ENCODE peak calls at places on chromosome X, in ten cellular contexts. B is body of pancreas, H is GM23338, Z is H9, J is brain microvascular endothelial cell, U is astrocyte, W is left ventricle myocardium inferior, T is H1, L is breast epithelium, C is cardiac muscle cell. X is an unnamed sample. For H3K27me3, the result is how much of the 10 kb centered on the place peaks cover.

GRCh38 chrX:138298268-138298667 is 413.2 kb downstream of the FGF13 start:
- DNase-seq in C (no peak), H (no peak), U (no peak), Z (no peak), T (no peak), B (no peak), J (no peak), W (no peak), L (no peak), X (peak)

GRCh38 chrX:13506574-13506973 is 62.8 kb upstream of the EGFL6 start:
- DNase-seq in J (peak), B (peak), U (peak), L (no peak), T (peak), W (peak), Z (no peak), C (peak), H (peak), X (peak)

GRCh38 chrX:50470103-50471031 is at the start of gene DGKK:
- DNase-seq in U (no peak), B (no peak), Z (peak), W (no peak), T (peak), L (no peak), H (peak), J (no peak), C (peak), X (no peak)

GRCh38 chrX:70176938-70177533 is at the start of gene DGAT2L6:
- DNase-seq in C (no peak), J (no peak), H (no peak), W (no peak), Z (no peak), L (no peak), B (no peak), U (no peak), T (no peak), X (no peak)

GRCh38 chrX:1390621-1391369 is 1.1 kb downstream of the SLC25A6 start:
- DNase-seq in T (no peak), U (no peak), C (no peak), W (no peak), B (no peak), H (no peak), L (peak), J (no peak), Z (no peak), X (no peak)

GRCh38 chrX:17656556-17656955 is 80.7 kb upstream of the SCML1 start:
- DNase-seq in J (no peak), H (peak), B (no peak), C (no peak), Z (no peak), U (no peak), T (peak), L (no peak), W (no peak), X (no peak)

GRCh38 chrX:76893930-76894329 is 466.4 kb downstream of the MAGEE1 start:
- DNase-seq in L (no peak), T (no peak), C (no peak), H (no peak), J (no peak), B (no peak), W (no peak), Z (no peak), U (no peak), X (no peak)

GRCh38 chrX:49829016-49829415 is at the start of gene PAGE4:
- DNase-seq in H (peak), B (no peak), W (no peak), Z (peak), J (no peak), T (no peak), C (no peak), U (no peak), L (no peak), X (no peak)

GRCh38 chrX:153692611-153693156 is 5.0 kb downstream of the SLC6A8 start:
- DNase-seq in L (no peak), U (no peak), B (no peak), W (no peak), T (no peak), C (no peak), H (no peak), J (no peak), Z (no peak), X (no peak)

GRCh38 chrX:108235990-108236389 is 144.4 kb downstream of the ATG4A start:
- DNase-seq in B (no peak), H (no peak), W (no peak), Z (no peak), T (no peak), U (no peak), C (no peak), J (no peak), L (no peak), X (no peak)

GRCh38 chrX:23344208-23344903 is 9.7 kb downstream of the PTCHD1 start:
- DNase-seq in Z (peak), U (no peak), W (no peak), B (no peak), J (no peak), C (no peak), L (no peak), H (peak), T (no peak), X (peak)

GRCh38 chrX:9482408-9482807 is 17.6 kb downstream of the TBL1X start:
- DNase-seq in J (no peak), W (no peak), H (no peak), U (no peak), C (no peak), L (no peak), B (no peak), T (no peak), Z (no peak), X (peak)

GRCh38 chrX:63922221-63922620 is 137.2 kb upstream of the ARHGEF9 start:
- DNase-seq in U (no peak), Z (no peak), T (no peak), J (peak), C (no peak), B (no peak), W (no peak), L (no peak), H (no peak), X (peak)

GRCh38 chrX:38959736-38960534 is 158.7 kb downstream of the MID1IP1 start:
- DNase-seq in J (no peak), L (no peak), W (no peak), T (no peak), U (no peak), H (peak), B (no peak), C (peak), Z (no peak), X (no peak)

GRCh38 chrX:110403436-110403835 is 44.8 kb downstream of the RTL9 start:
- DNase-seq in U (peak), T (no peak), W (no peak), L (no peak), H (no peak), Z (no peak), C (no peak), B (no peak), J (no peak), X (no peak)

GRCh38 chrX:87578978-87579377 is 61.4 kb downstream of the KLHL4 start:
- DNase-seq in B (no peak), Z (no peak), W (no peak), L (no peak), H (peak), T (no peak), C (no peak), U (no peak), J (no peak), X (no peak)

GRCh38 chrX:10326578-10326977 is 169.8 kb downstream of the CLCN4 start:
- DNase-seq in L (no peak), C (no peak), U (no peak), J (peak), H (no peak), B (no peak), W (no peak), T (no peak), Z (no peak), X (no peak)

GRCh38 chrX:42952621-42953020 is 174.7 kb upstream of the PPP1R2C start:
- DNase-seq in Z (no peak), J (no peak), H (no peak), W (no peak), C (no peak), T (no peak), L (no peak), U (no peak), B (no peak), X (peak)

GRCh38 chrX:12901486-12901885 is 4.9 kb upstream of the TLR8 start:
- DNase-seq in H (peak), B (peak), T (peak), L (peak), U (no peak), C (peak), Z (peak), J (peak), W (peak), X (peak)

GRCh38 chrX:103792916-103793540 is 16.4 kb downstream of the PLP1 start:
- DNase-seq in J (peak), T (no peak), L (no peak), Z (no peak), U (peak), W (no peak), H (no peak), C (no peak), B (no peak), X (peak)

GRCh38 chrX:13891367-13892146 is 74.7 kb upstream of the GPM6B start:
- DNase-seq in T (no peak), U (no peak), Z (no peak), L (no peak), J (no peak), W (no peak), H (no peak), B (no peak), C (no peak), X (no peak)

GRCh38 chrX:14050704-14051103 is 21.0 kb upstream of the GEMIN8 start:
- DNase-seq in Z (no peak), B (no peak), C (no peak), T (no peak), W (no peak), H (no peak), L (no peak), U (no peak), J (no peak), X (no peak)

GRCh38 chrX:82224961-82225360 is 1023.1 kb downstream of the SH3BGRL start:
- DNase-seq in J (no peak), U (no peak), B (no peak), Z (no peak), H (no peak), T (no peak), W (no peak), L (no peak), C (no peak), X (no peak)

GRCh38 chrX:43882294-43882681 is at the start of gene MAOB:
- DNase-seq in H (peak), Z (peak), J (no peak), W (peak), L (no peak), T (peak), B (peak), C (peak), U (no peak), X (no peak)

GRCh38 chrX:47482512-47483309 is at the start of gene ZNF41:
- DNase-seq in W (peak), H (peak), T (peak), Z (peak), C (peak), B (peak), J (peak), L (peak), U (peak), X (peak)

GRCh38 chrX:16897445-16897844 is 27.3 kb upstream of the RBBP7 start:
- DNase-seq in J (no peak), L (no peak), B (no peak), C (no peak), T (no peak), W (no peak), Z (peak), H (no peak), U (no peak), X (no peak)

GRCh38 chrX:46687619-46688018 is 71.3 kb downstream of the SLC9A7 start:
- DNase-seq in U (no peak), H (no peak), B (no peak), C (no peak), W (no peak), T (no peak), Z (no peak), J (no peak), L (no peak), X (peak)

GRCh38 chrX:136473663-136474062 is 14.1 kb upstream of the BRS3 start:
- DNase-seq in T (no peak), L (no peak), W (no peak), C (no peak), H (no peak), J (no peak), U (no peak), Z (no peak), B (no peak), X (no peak)

DNA sequence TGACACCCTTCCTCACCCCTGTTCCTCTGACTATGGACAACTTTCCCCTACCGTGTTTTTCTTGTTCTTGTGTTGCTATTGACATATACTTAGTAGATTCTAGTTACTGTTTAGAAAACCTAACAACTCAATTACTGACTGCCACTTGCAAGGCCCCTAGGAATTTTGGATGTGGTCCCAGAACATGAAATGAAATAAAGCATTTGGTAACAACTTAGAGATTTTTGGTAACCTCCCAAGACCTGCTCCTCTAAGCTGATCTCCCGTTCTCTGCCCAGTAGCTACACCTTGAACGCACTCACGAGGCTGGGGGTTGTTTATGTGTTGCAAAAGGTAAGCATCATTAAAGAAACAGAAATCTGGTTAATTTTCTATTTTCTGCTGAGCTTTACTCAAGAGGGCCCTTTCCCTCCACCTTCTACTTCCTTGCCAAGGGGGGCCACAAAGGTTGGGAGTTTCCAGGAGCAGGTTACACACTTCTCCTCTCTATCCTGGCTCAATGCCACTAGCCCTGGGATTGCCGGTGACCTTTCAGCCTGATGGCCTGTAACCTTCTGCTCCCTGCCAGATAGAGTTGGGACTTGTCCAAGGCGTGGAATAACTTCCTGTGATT is 20.5 kb downstream of the GAB3 start:
- DNase-seq in L (no peak), T (no peak), Z (no peak), B (peak), U (peak), C (no peak), J (peak), W (peak), H (no peak), X (no peak)
- TF ChIP-seq CTCF in L (no peak), T (no peak), Z (no peak), B (no peak), U (no peak), C (no peak), J (no peak), W (no peak), H (no peak), X (no peak)

GRCh38 chrX:40433160-40433559 is 147.6 kb upstream of the ATP6AP2 start:
- DNase-seq in C (no peak), T (no peak), J (no peak), B (no peak), Z (no peak), W (no peak), U (no peak), L (no peak), H (no peak), X (no peak)
- H3K27me3 ChIP-seq in C (under half), T (under half), J (under half), B (under half), Z (under half), W (under half), U (under half), L (under half), H (under half), X (under half)

GRCh38 chrX:114338870-114339269 is 245.0 kb upstream of the HTR2C start:
- DNase-seq in Z (no peak), W (no peak), L (no peak), C (no peak), B (no peak), T (no peak), H (no peak), J (no peak), U (no peak), X (no peak)

DNA sequence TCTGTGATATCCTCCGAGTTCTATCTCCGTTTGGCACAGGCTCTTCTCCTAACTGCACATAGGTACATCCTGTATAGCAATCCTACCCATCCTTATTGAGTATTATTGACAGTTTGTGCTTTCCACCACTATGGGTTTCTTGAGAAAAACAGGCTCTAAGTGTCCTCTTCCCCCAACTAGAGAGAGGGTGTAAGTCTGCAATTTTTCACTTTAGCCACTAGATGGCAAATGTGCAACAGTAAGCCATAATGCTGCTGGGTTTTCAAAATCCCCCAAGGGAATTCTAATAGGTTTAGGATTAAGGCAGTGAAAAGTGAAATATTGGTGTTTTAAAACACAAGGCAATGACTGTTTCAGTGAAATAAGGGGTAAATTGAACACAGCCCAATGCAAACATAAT is 239.1 kb upstream of the HTR2C start:
- DNase-seq in W (no peak), C (peak), B (no peak), H (peak), T (no peak), L (no peak), U (peak), Z (no peak), J (peak), X (peak)
- TF ChIP-seq CTCF in W (peak), C (peak), B (peak), H (peak), T (no peak), L (no peak), U (peak), Z (peak), J (peak), X (peak)

GRCh38 chrX:68889244-68889643 is 60.4 kb downstream of the EFNB1 start:
- DNase-seq in C (no peak), T (no peak), B (no peak), Z (no peak), L (no peak), W (no peak), U (no peak), H (no peak), J (no peak), X (no peak)

GRCh38 chrX:68894142-68894512 is 65.3 kb downstream of the EFNB1 start:
- DNase-seq in J (no peak), H (no peak), B (no peak), T (no peak), Z (no peak), L (no peak), W (no peak), C (no peak), U (no peak), X (no peak)

GRCh38 chrX:68892651-68893050 is 63.8 kb downstream of the EFNB1 start:
- DNase-seq in B (no peak), L (no peak), C (no peak), J (no peak), Z (no peak), W (no peak), H (no peak), U (no peak), T (no peak), X (no peak)

GRCh38 chrX:68894513-68895338 is 65.9 kb downstream of the EFNB1 start:
- DNase-seq in B (peak), T (no peak), U (peak), H (peak), C (peak), L (peak), J (peak), Z (peak), W (peak), X (peak)

DNA sequence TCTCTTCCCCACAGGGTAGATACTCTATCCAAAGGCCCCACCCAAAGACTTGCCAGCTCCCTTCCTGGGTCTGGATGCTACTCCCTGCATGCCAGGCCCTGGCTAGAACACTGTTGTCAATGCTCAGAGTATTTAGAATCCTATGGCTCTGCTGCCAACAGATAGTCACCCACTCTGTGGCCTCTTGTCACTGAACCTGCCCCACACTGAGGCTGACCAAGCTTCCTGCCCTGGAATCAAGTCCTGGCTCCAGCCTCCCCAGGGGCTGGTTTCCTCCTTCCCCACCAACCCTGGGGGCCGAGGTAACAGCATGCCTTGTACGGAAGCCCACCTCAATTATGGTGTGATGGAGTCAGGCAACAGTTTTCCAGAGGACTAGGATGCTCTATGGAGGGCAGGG is 63.3 kb downstream of the EFNB1 start:
- DNase-seq in Z (no peak), U (no peak), W (no peak), T (no peak), B (no peak), C (no peak), L (no peak), H (no peak), J (no peak), X (no peak)
- H3K27me3 ChIP-seq in Z (under half), U (under half), W (under half), T (under half), B (under half), C (under half), L (half or more), H (under half), J (under half), X (under half)

DNA sequence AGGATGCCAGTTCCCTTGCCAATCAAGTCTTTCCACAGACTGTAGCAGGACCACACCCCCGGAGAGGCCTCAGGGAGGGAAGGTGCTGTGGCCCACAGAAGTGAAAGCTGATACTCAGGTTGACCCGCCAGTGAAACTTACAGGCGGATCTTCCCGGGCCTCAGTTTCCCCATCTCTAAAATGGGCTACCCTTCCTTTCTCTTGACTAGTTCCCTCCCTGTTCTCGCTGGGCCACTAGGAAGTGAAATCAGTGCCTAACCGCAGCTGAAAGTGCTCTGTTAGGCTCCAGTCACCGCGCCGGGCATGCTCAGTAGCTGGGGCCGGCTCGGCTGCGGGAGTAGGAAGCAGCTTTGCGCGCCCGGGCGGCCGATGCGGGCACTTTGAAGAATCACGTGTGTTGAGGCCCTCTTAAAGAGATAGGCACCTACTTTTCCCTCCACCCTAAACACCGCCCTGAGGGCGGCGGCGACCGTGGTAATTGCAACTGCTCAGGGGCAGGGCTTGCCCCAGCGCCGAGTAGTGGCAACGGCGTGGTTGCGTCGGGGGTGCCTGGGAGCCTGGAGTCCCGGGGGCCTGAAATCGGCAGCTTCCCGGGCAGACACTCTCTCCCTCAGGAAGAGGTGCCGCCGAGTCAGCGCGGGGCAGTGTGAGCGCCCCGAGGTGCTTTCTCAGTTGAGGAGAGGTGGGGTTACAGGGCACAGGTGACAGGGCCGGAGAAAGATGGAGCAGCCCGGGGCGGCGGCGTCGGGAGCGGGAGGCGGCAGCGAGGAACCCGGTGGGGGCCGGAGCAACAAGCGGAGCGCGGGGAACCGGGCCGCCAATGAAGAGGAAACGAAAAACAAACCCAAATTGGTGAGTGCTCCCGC is at the start of gene DIAPH2:
- DNase-seq in W (peak), Z (peak), C (peak), T (peak), J (peak), L (peak), B (peak), H (peak), U (peak), X (peak)
- TF ChIP-seq CTCF in W (peak), Z (peak), C (peak), T (peak), J (peak), L (no peak), B (peak), H (no peak), U (no peak), X (peak)

GRCh38 chrX:134810211-134810610 is 151.9 kb upstream of the PLAC1 start:
- DNase-seq in B (no peak), L (no peak), H (no peak), C (no peak), T (no peak), U (no peak), W (no peak), J (no peak), Z (no peak), X (no peak)

GRCh38 chrX:134813697-134814096 is 155.4 kb upstream of the PLAC1 start:
- DNase-seq in U (no peak), C (no peak), J (no peak), H (no peak), T (no peak), W (no peak), L (no peak), B (no peak), Z (no peak), X (no peak)
- H3K27me3 ChIP-seq in U (under half), C (under half), J (under half), H (under half), T (under half), W (under half), L (under half), B (under half), Z (under half), X (under half)